ENCODE peak calls at places on chromosome 17, in ten cellular contexts. E, Q, H, I, G, U, O, L, F and C are unnamed samples.
A peak's percentile ranks its signal among the peaks of the same experiment; 100 is the strongest.

GRCh38 chr17:43732961-43733360 is 25.6 kb downstream of the SOST start:
- DNase-seq in E (no peak), Q (no peak), H (no peak), I (no peak), G (peak; percentile 94), U (peak; percentile 91), O (no peak), L (no peak), F (peak; percentile 51), C (no peak)

GRCh38 chr17:32588982-32589381 is 102.2 kb downstream of the CDK5R1 start:
- DNase-seq in E (no peak), Q (no peak), H (no peak), I (no peak), G (no peak), U (no peak), O (no peak), L (no peak), F (peak; percentile 19), C (no peak)

GRCh38 chr17:55348749-55349354 is 72.8 kb downstream of the MMD start:
- DNase-seq in E (peak; percentile 48), Q (peak; percentile 23), H (peak; percentile 53), I (no peak), G (peak; percentile 64), U (peak; percentile 7), O (peak; percentile 20), L (peak; percentile 24), F (peak; percentile 49), C (no peak)

GRCh38 chr17:39981207-39982068 is 831 bp downstream of the PSMD3 start:
- DNase-seq in E (no peak), Q (no peak), H (no peak), I (no peak), G (no peak), U (no peak), O (no peak), L (no peak), F (no peak), C (no peak)

GRCh38 chr17:53780320-53780719 is 42.4 kb upstream of the KIF2B start:
- DNase-seq in E (no peak), Q (no peak), H (no peak), I (no peak), G (no peak), U (no peak), O (no peak), L (no peak), F (no peak), C (no peak)

GRCh38 chr17:72792771-72793170 is 299.7 kb downstream of the SLC39A11 start:
- DNase-seq in E (no peak), Q (no peak), H (no peak), I (no peak), G (no peak), U (no peak), O (no peak), L (no peak), F (no peak), C (no peak)

GRCh38 chr17:27425991-27426390 is 30.3 kb upstream of the KSR1 start:
- DNase-seq in E (no peak), Q (no peak), H (no peak), I (no peak), G (no peak), U (no peak), O (no peak), L (no peak), F (no peak), C (no peak)

GRCh38 chr17:8326591-8327583 is 12.8 kb upstream of the ODF4 start:
- DNase-seq in E (peak; percentile 38), Q (no peak), H (peak; percentile 56), I (no peak), G (peak; percentile 12), U (peak; percentile 21), O (peak; percentile 13), L (no peak), F (no peak), C (no peak)

GRCh38 chr17:12789075-12789975 is at the start of gene ARHGAP44:
- DNase-seq in E (peak; percentile 44), Q (no peak), H (peak; percentile 87), I (no peak), G (peak; percentile 47), U (peak; percentile 51), O (no peak), L (no peak), F (peak; percentile 70), C (no peak)

GRCh38 chr17:76272541-76273434 is 7.6 kb downstream of the UBALD2 start:
- DNase-seq in E (no peak), Q (no peak), H (no peak), I (peak; percentile 69), G (no peak), U (no peak), O (no peak), L (no peak), F (no peak), C (no peak)